ENCODE peak calls at places on chromosomes 5 and 9, in six cellular contexts. K is H1, J is GM12891, C is K562, F is GM12878, X is HepG2. U is an unnamed sample.

GRCh38 chr5:172646716-172647285 is 5.7 kb downstream of the NEURL1B start:
- DNase-seq in K (no peak), J (no peak), C (peak), F (no peak), X (peak), U (no peak)

GRCh38 chr5:148739524-148739923 is 85.2 kb upstream of the HTR4 start:
- DNase-seq in K (no peak), J (no peak), C (no peak), F (no peak), X (peak), U (no peak)

GRCh38 chr5:161134123-161134522 is 282.1 kb upstream of the ATP10B start:
- DNase-seq in K (no peak), J (no peak), C (no peak), F (no peak), X (no peak), U (no peak)

GRCh38 chr9:21482213-21482612 is at the start of gene IFNE:
- DNase-seq in K (no peak), J (no peak), C (no peak), F (no peak), X (no peak), U (no peak)

GRCh38 chr5:138542120-138542955 is 698 bp downstream of the ETF1 start:
- DNase-seq in K (peak), J (no peak), C (peak), F (no peak), X (no peak), U (peak)

GRCh38 chr9:99224445-99224844 is 2.4 kb downstream of the SEC61B start:
- DNase-seq in K (no peak), J (no peak), C (no peak), F (no peak), X (no peak), U (no peak)

GRCh38 chr5:12772276-12772675 is 868.0 kb upstream of the CTNND2 start:
- DNase-seq in K (no peak), J (no peak), C (no peak), F (no peak), X (no peak), U (no peak)

GRCh38 chr5:97478513-97478912 is 295.5 kb upstream of the RIOK2 start:
- DNase-seq in K (no peak), J (no peak), C (no peak), F (no peak), X (no peak), U (no peak)

GRCh38 chr5:172806897-172807672 is 27.0 kb upstream of the ERGIC1 start:
- DNase-seq in K (peak), J (peak), C (peak), F (peak), X (peak), U (peak)

GRCh38 chr5:142475102-142475501 is 150.3 kb upstream of the SPRY4 start:
- DNase-seq in K (peak), J (no peak), C (no peak), F (no peak), X (no peak), U (no peak)

GRCh38 chr5:83802686-83803085 is 82.0 kb upstream of the HAPLN1 start:
- DNase-seq in K (no peak), J (no peak), C (no peak), F (no peak), X (no peak), U (no peak)

GRCh38 chr9:122050167-122050566 is 42.9 kb downstream of the TTLL11 start:
- DNase-seq in K (no peak), J (no peak), C (no peak), F (no peak), X (no peak), U (no peak)

GRCh38 chr5:138955013-138955660 is 80.0 kb upstream of the LRRTM2 start:
- DNase-seq in K (no peak), J (no peak), C (no peak), F (no peak), X (peak), U (no peak)

GRCh38 chr5:36602711-36603321 is 3.6 kb upstream of the SLC1A3 start:
- DNase-seq in K (no peak), J (no peak), C (no peak), F (no peak), X (no peak), U (no peak)

GRCh38 chr5:87116821-87117512 is 150.7 kb upstream of the RASA1 start:
- DNase-seq in K (no peak), J (peak), C (no peak), F (peak), X (no peak), U (peak)

GRCh38 chr5:112390327-112390726 is 28.8 kb downstream of the EPB41L4A start:
- DNase-seq in K (no peak), J (no peak), C (no peak), F (no peak), X (peak), U (no peak)

GRCh38 chr5:175743676-175744210 is 85.9 kb downstream of the HRH2 start:
- DNase-seq in K (no peak), J (no peak), C (no peak), F (no peak), X (no peak), U (no peak)

GRCh38 chr9:86424246-86424891 is 70.2 kb upstream of the TUT7 start:
- DNase-seq in K (no peak), J (no peak), C (no peak), F (no peak), X (no peak), U (no peak)

GRCh38 chr5:131944700-131945550 is 538 bp downstream of the MEIKIN start:
- DNase-seq in K (no peak), J (no peak), C (no peak), F (no peak), X (no peak), U (no peak)

GRCh38 chr5:134245692-134246091 is 19.8 kb upstream of the PPP2CA start:
- DNase-seq in K (no peak), J (no peak), C (no peak), F (no peak), X (no peak), U (no peak)

GRCh38 chr5:58963361-58963760 is 380.5 kb downstream of the RAB3C start:
- DNase-seq in K (no peak), J (no peak), C (no peak), F (no peak), X (no peak), U (no peak)

GRCh38 chr5:61293051-61293450 is 39.0 kb upstream of the ZSWIM6 start:
- DNase-seq in K (no peak), J (no peak), C (no peak), F (no peak), X (no peak), U (no peak)

GRCh38 chr5:51203598-51203997 is 179.7 kb upstream of the ISL1 start:
- DNase-seq in K (no peak), J (no peak), C (no peak), F (no peak), X (no peak), U (no peak)

GRCh38 chr5:107330903-107331302 is 339.8 kb downstream of the EFNA5 start:
- DNase-seq in K (no peak), J (no peak), C (no peak), F (no peak), X (no peak), U (no peak)

GRCh38 chr9:82131072-82131471 is 142.5 kb downstream of the SPATA31D1 start:
- DNase-seq in K (no peak), J (no peak), C (no peak), F (no peak), X (no peak), U (no peak)

GRCh38 chr9:36974731-36975130 is 59.3 kb downstream of the PAX5 start:
- DNase-seq in K (no peak), J (no peak), C (no peak), F (no peak), X (no peak), U (no peak)

GRCh38 chr5:123856736-123857135 is 344.8 kb downstream of the CSNK1G3 start:
- DNase-seq in K (no peak), J (no peak), C (no peak), F (no peak), X (no peak), U (no peak)

GRCh38 chr5:155729684-155730059 is 597.3 kb upstream of the SGCD start:
- DNase-seq in K (no peak), J (no peak), C (no peak), F (no peak), X (no peak), U (no peak)

GRCh38 chr5:180868960-180869359 is 7.9 kb upstream of the ZFP62 start:
- DNase-seq in K (no peak), J (peak), C (peak), F (peak), X (peak), U (peak)

GRCh38 chr9:102779341-102779740 is 215.8 kb upstream of the CYLC2 start:
- DNase-seq in K (no peak), J (no peak), C (no peak), F (no peak), X (no peak), U (no peak)

GRCh38 chr5:128773378-128773777 is 191.9 kb upstream of the SLC27A6 start:
- DNase-seq in K (no peak), J (no peak), C (no peak), F (no peak), X (no peak), U (no peak)

GRCh38 chr5:114362197-114362976 is 517 bp downstream of the KCNN2 start:
- DNase-seq in K (no peak), J (peak), C (no peak), F (no peak), X (no peak), U (peak)

GRCh38 chr9:92151691-92152393 is 36.6 kb upstream of the SPTLC1 start:
- DNase-seq in K (no peak), J (no peak), C (no peak), F (no peak), X (no peak), U (no peak)

GRCh38 chr5:98779264-98779877 is 5.9 kb downstream of the RGMB start:
- DNase-seq in K (no peak), J (no peak), C (no peak), F (no peak), X (peak), U (no peak)
- TF ChIP-seq POLR2A in K (no peak), J (no peak), C (no peak), F (no peak), X (no peak), U (no peak)

DNA sequence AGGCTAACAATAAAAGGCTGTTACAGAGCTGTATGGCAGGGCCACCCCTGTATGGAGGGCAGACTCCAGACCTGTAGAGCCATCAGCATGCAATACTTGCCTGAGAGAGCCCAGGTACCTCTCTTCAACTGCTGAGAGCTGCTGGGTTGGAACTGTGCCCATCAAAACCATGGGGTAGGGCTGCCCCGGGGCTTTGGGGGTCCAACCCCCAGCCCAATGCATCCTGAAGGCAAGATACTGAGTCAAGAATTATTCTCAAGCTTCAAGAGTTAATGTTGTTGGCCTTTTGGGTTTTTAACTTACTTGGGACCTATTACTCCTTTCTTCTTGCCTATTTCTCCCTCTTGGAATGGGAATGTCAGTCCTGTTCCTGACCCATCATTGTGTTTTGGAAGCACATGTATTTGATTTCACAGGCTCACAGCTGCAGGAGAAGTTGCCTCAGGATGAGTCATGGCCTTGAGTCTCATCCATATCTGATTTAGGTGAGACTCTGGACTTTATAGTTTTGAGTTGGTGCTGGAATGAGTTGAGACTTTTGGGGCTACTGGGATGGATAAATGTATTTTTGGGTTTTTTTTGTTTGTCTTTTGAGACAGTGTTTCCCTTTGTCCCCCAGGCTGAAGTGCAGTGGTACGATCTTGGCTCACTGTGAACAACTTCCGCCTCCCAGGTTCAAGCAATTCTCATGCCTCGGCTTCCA is 21.0 kb upstream of the CDK7 start:
- DNase-seq in K (no peak), J (no peak), C (no peak), F (no peak), X (peak), U (no peak)
- TF ChIP-seq POLR2AphosphoS5 in K (no peak), J (no peak), C (no peak), F (no peak), X (no peak), U (no peak)

GRCh38 chr5:157222506-157223230 is 42.0 kb downstream of the ITK start:
- DNase-seq in K (no peak), J (no peak), C (no peak), F (no peak), X (no peak), U (no peak)
- TF ChIP-seq TAF1 in K (no peak), J (no peak), C (no peak), F (no peak), X (no peak), U (no peak)

DNA sequence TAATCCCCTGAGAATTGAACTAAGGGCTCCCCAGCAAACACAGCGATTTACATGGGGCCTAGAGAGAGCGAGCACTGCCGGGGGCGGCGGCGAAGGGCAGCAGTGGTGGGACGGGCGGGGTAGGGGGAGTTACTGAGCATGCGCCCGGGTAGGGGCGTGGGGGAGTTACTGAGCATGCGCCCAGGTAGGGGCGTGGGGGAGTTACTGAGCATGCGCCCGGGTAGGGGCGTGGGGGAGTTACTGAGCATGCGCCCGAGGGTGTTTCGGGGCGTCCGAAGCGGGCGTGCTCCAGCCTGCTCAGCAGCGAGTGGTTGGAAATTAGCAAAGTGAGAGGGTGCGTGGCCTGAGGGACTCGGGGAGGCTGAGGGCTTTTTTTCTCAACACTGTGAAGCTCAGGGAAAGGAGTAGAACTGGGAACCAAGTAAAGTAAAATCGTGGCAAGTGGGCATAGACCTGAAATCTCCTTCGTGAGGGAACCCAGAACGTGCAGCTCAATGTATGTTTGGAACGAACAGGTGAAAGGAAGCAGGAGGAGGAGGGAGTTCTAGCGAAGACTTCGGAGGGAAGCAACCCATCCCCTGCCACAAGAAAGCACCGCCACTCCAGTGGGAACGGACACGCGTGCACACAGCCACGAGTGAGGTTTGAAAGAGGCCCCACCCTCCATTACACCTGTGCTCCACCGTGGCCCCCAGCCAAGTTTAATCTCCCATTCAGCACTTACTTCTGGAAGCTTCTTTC is 255.5 kb downstream of the DOCK8 start:
- DNase-seq in K (peak), J (peak), C (peak), F (peak), X (peak), U (peak)
- TF ChIP-seq POLR2A in K (peak), J (peak), C (peak), F (peak), X (no peak), U (peak)

GRCh38 chr5:80134879-80135278 is 99.7 kb downstream of the THBS4 start:
- DNase-seq in K (no peak), J (no peak), C (no peak), F (no peak), X (no peak), U (no peak)
- TF ChIP-seq POLR2AphosphoS5 in K (no peak), J (no peak), C (no peak), F (no peak), X (no peak), U (no peak)

DNA sequence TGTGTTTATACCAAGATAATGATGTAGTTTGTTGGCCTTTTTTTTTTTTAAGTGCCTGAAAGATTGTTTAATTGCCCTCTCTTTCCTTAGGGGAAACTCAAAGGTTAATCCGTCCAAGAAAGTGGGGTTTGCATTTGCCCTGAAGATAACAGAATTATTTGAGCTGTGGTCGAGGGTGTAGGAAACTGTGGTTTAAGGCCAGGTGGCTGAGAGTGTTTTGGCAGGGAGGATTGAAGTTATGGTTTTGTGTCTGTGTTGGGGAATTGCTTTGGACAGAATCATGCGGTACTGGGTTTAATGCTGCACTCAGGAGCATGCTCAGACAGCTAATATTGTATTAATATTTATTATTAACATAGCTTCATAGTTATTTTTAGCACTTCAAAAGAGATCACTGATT is 509.8 kb downstream of the EBF1 start:
- DNase-seq in K (no peak), J (no peak), C (no peak), F (no peak), X (no peak), U (no peak)
- TF ChIP-seq TAF1 in K (no peak), J (no peak), C (no peak), F (no peak), X (no peak), U (no peak)

U was measured in GM12892.